ENCODE peak calls at places on chromosomes 11 and 22, in six cellular contexts. Z is heart right ventricle, R is cardiac fibroblast, P is HCT116, G is Caco-2, W is SK-N-SH. X is an unnamed sample.
A peak's percentile ranks its signal among the peaks of the same experiment; 100 is the strongest.

GRCh38 chr11:113675003-113675471 is 31.1 kb downstream of the TMPRSS5 start:
- DNase-seq in W (no peak), R (peak; percentile 95), G (no peak), P (no peak), Z (no peak), X (peak; percentile 93)

GRCh38 chr22:23401111-23401909 is 178.8 kb downstream of the IGLL1 start:
- DNase-seq in P (no peak), R (peak; percentile 29), W (no peak), Z (no peak), G (no peak), X (peak; percentile 68)

GRCh38 chr11:69243496-69244200 is 50.3 kb upstream of the MYEOV start:
- DNase-seq in W (no peak), G (no peak), P (no peak), Z (no peak), R (no peak), X (no peak)

GRCh38 chr22:39309881-39310714 is 9.3 kb downstream of the RPL3 start:
- DNase-seq in P (no peak), Z (no peak), R (peak; percentile 82), W (no peak), G (no peak), X (peak; percentile 65)

GRCh38 chr11:335779-336665 is 15.4 kb upstream of the IFITM3 start:
- DNase-seq in W (no peak), G (no peak), P (no peak), R (no peak), Z (peak; percentile 73), X (peak; percentile 77)

GRCh38 chr11:95284057-95285052 is 53.4 kb upstream of the SESN3 start:
- DNase-seq in W (no peak), G (no peak), P (no peak), R (no peak), Z (no peak), X (no peak)

GRCh38 chr11:44799036-44799435 is 72.3 kb downstream of the TSPAN18 start:
- DNase-seq in R (no peak), W (no peak), G (no peak), P (no peak), Z (no peak), X (no peak)

GRCh38 chr22:39205344-39206021 is 39.3 kb downstream of the PDGFB start:
- DNase-seq in P (peak; percentile 46), Z (no peak), W (no peak), R (peak; percentile 72), G (no peak), X (peak; percentile 62)

GRCh38 chr22:35337932-35338331 is 38.2 kb downstream of the TOM1 start:
- DNase-seq in R (no peak), G (no peak), Z (no peak), W (no peak), P (no peak), X (no peak)
- TF ChIP-seq CTCF in R (no peak), G (no peak), Z (no peak), W (no peak), P (peak; percentile 31), X (peak; percentile 15)

DNA sequence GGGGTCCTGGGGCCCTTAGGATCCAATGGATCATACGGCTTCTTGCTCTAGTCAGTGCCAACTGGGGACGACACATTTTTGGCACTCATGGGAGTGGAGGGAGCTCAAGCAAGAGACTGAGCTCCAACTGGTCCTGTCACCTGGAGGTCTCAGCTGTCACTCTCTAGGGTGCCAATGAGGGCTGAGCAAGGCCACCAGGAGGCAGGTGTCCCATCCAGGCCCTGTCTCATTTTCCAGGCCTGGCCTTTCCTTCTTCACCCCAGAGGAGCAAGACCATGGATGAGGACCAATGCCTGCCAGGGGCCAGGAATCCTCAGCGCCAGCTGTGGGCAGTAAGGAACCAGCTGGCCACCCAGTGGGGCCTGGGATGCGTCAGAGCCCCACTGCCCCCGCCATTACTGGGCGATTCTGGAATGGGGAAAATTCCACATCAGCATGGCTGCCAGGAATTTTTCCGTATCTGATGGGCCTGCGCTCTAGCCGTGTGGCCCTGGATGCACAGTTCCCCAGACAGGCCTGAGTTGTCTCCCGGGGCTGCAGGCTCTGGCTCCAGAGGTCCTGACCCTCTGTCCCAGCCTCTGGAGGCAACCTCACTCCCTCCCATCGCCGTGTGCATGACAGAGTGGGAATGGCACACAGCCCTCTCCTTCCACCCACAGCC is 676 bp upstream of the GAL3ST1 start:
- DNase-seq in R (peak; percentile 74), G (peak; percentile 43), Z (peak; percentile 9), W (peak; percentile 84), P (no peak), X (no peak)
- H3K4me3 ChIP-seq in R (no peak overlapping the region), G (peak overlapping the region; percentile 44), Z (no peak overlapping the region), W (no peak overlapping the region), P (no peak overlapping the region), X (no peak overlapping the region)

GRCh38 chr11:117605331-117605730 is 191.7 kb downstream of the DSCAML1 start:
- DNase-seq in R (no peak), W (no peak), Z (no peak), G (no peak), P (no peak), X (no peak)

GRCh38 chr11:117606807-117607206 is 190.2 kb downstream of the DSCAML1 start:
- DNase-seq in W (no peak), P (no peak), R (no peak), G (no peak), Z (no peak), X (no peak)

GRCh38 chr11:117607449-117607848 is 189.6 kb downstream of the DSCAML1 start:
- DNase-seq in P (no peak), Z (no peak), G (no peak), W (no peak), R (no peak), X (no peak)

GRCh38 chr11:117604349-117604995 is 192.5 kb downstream of the DSCAML1 start:
- DNase-seq in Z (no peak), W (no peak), R (no peak), P (no peak), G (no peak), X (peak; percentile 34)

GRCh38 chr11:117606211-117606610 is 190.8 kb downstream of the DSCAML1 start:
- DNase-seq in G (no peak), R (no peak), P (no peak), W (no peak), Z (no peak), X (no peak)
- TF ChIP-seq CTCF in G (no peak), R (no peak), P (no peak), W (no peak), Z (no peak), X (no peak)

GRCh38 chr11:67056640-67057409 is at the start of gene RHOD:
- DNase-seq in G (peak; percentile 92), R (no peak), Z (no peak), W (no peak), P (no peak), X (peak; percentile 31)

GRCh38 chr11:67057410-67057757 is 737 bp downstream of the RHOD start:
- DNase-seq in R (no peak), G (no peak), Z (no peak), P (no peak), W (no peak), X (no peak)

GRCh38 chr11:67054851-67055523 is 1.7 kb upstream of the RHOD start:
- DNase-seq in R (peak; percentile 87), Z (peak; percentile 61), P (peak; percentile 26), G (peak; percentile 86), W (peak; percentile 77), X (peak; percentile 88)

GRCh38 chr11:67056267-67056639 is 394 bp upstream of the RHOD start:
- DNase-seq in W (no peak), P (no peak), Z (no peak), G (no peak), R (no peak), X (no peak)

GRCh38 chr11:67055812-67056211 is 835 bp upstream of the RHOD start:
- DNase-seq in P (no peak), W (no peak), R (peak; percentile 16), G (peak; percentile 43), Z (no peak), X (peak; percentile 35)
- H3K4me3 ChIP-seq in P (peak overlapping the region; percentile 81), W (no peak overlapping the region), R (peak overlapping the region; percentile 61), G (peak overlapping the region; percentile 76), Z (peak overlapping the region; percentile 57), X (peak overlapping the region; percentile 72)

GRCh38 chr11:117823294-117823940 is 1.1 kb downstream of the FXYD2 start:
- DNase-seq in W (no peak), P (no peak), G (no peak), R (no peak), Z (no peak), X (no peak)
- TF ChIP-seq CTCF in W (peak; percentile 28), P (peak; percentile 46), G (peak; percentile 54), R (peak; percentile 17), Z (peak; percentile 54), X (peak; percentile 37)

GRCh38 chr11:128549256-128549944 is 38.0 kb downstream of the ETS1 start:
- DNase-seq in G (no peak), Z (peak; percentile 93), W (no peak), R (peak; percentile 86), P (no peak), X (peak; percentile 73)
- H3K4me3 ChIP-seq in G (no peak overlapping the region), Z (peak overlapping the region; percentile 52), W (no peak overlapping the region), R (no peak overlapping the region), P (no peak overlapping the region), X (peak overlapping the region; percentile 52)

GRCh38 chr11:126263489-126263888 is 5.2 kb downstream of the SRPRA start:
- DNase-seq in G (no peak), R (no peak), Z (no peak), W (no peak), P (no peak), X (no peak)

GRCh38 chr11:126267650-126268049 is 1.0 kb downstream of the SRPRA start:
- DNase-seq in P (no peak), Z (no peak), W (no peak), G (no peak), R (no peak), X (peak; percentile 9)

GRCh38 chr11:126268708-126269579 is at the start of the genes FOXRED1 and SRPRA:
- DNase-seq in P (peak; percentile 97), G (peak; percentile 100), R (peak; percentile 99), W (peak; percentile 100), Z (peak; percentile 100), X (peak; percentile 99)

GRCh38 chr11:126268361-126268707 is 361 bp downstream of the SRPRA start:
- DNase-seq in R (no peak), Z (no peak), G (no peak), P (no peak), W (peak; percentile 75), X (no peak)

DNA sequence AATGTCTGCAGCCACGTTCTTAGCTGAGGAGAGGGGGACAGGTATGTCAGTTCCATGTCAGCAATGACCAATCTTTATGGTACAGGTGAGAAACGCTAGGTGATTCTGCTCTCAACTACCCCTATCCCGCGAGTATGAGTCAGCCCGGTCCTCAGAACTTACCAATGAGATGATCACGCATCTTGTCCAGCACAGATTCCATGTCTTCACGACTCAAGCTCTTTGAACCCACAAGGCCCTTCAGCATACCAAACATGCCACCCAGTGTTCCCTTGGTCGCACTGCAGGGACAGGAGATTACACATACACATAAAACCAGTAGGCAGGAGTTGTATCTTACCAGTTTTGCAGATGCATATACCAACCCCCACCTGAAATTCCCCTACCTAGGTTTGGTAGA is 2.9 kb downstream of the SRPRA start:
- DNase-seq in R (peak; percentile 27), Z (no peak), W (no peak), P (no peak), G (no peak), X (peak; percentile 65)
- TF ChIP-seq CTCF in R (no peak), Z (no peak), W (no peak), P (peak; percentile 11), G (no peak), X (peak; percentile 41)